ENCODE peak calls at places on chromosomes 11 and 22, in four cellular contexts. One of them, this sample, is unnamed.

GRCh38 chr11:67452141-67452952 is at the start of gene GPR152:
- DNase-seq in MCF 10A: no peak
- DNase-seq in activated T-cell treated with anti-CD3 and anti-CD28 coated beads for 1 hour: no peak
- DNase-seq in EL: no peak
- DNase-seq in this sample: no peak

GRCh38 chr11:16382638-16383380 is 26.5 kb upstream of the SOX6 start:
- DNase-seq in activated T-cell treated with anti-CD3 and anti-CD28 coated beads for 1 hour: no peak
- DNase-seq in MCF 10A: no peak
- DNase-seq in EL: peak; percentile 76
- DNase-seq in this sample: no peak

GRCh38 chr22:30945653-30946052 is 22.9 kb downstream of the MORC2 start:
- DNase-seq in activated T-cell treated with anti-CD3 and anti-CD28 coated beads for 1 hour: no peak
- DNase-seq in MCF 10A: no peak
- DNase-seq in EL: no peak
- DNase-seq in this sample: no peak

GRCh38 chr11:134441706-134442105 is 29.7 kb upstream of the B3GAT1 start:
- DNase-seq in activated T-cell treated with anti-CD3 and anti-CD28 coated beads for 1 hour: no peak
- DNase-seq in EL: no peak
- DNase-seq in MCF 10A: no peak
- DNase-seq in this sample: no peak

GRCh38 chr22:22031183-22031560 is 48.6 kb upstream of the TOP3B start:
- DNase-seq in MCF 10A: no peak
- DNase-seq in EL: no peak
- DNase-seq in activated T-cell treated with anti-CD3 and anti-CD28 coated beads for 1 hour: no peak
- DNase-seq in this sample: no peak

GRCh38 chr11:73188301-73188700 is 29.8 kb upstream of the P2RY2 start:
- DNase-seq in MCF 10A: no peak
- DNase-seq in activated T-cell treated with anti-CD3 and anti-CD28 coated beads for 1 hour: no peak
- DNase-seq in EL: no peak
- DNase-seq in this sample: no peak

GRCh38 chr11:120031612-120032600 is 106.0 kb downstream of the TRIM29 start:
- DNase-seq in EL: no peak
- DNase-seq in MCF 10A: no peak
- DNase-seq in activated T-cell treated with anti-CD3 and anti-CD28 coated beads for 1 hour: no peak
- DNase-seq in this sample: no peak

GRCh38 chr11:129249351-129249750 is 57.2 kb upstream of the ARHGAP32 start:
- DNase-seq in MCF 10A: peak; percentile 83
- DNase-seq in EL: peak; percentile 84
- DNase-seq in activated T-cell treated with anti-CD3 and anti-CD28 coated beads for 1 hour: no peak
- DNase-seq in this sample: no peak

GRCh38 chr22:49286236-49286760 is 541.4 kb downstream of the BRD1 start:
- DNase-seq in EL: no peak
- DNase-seq in MCF 10A: no peak
- DNase-seq in activated T-cell treated with anti-CD3 and anti-CD28 coated beads for 1 hour: no peak
- DNase-seq in this sample: no peak

GRCh38 chr11:119723243-119723951 is 5.6 kb downstream of the NECTIN1 start:
- DNase-seq in EL: no peak
- DNase-seq in MCF 10A: no peak
- DNase-seq in activated T-cell treated with anti-CD3 and anti-CD28 coated beads for 1 hour: no peak
- DNase-seq in this sample: no peak

GRCh38 chr11:94519478-94520084 is 7.3 kb downstream of the C11orf97 start:
- DNase-seq in EL: peak; percentile 31
- DNase-seq in activated T-cell treated with anti-CD3 and anti-CD28 coated beads for 1 hour: no peak
- DNase-seq in MCF 10A: peak; percentile 40
- DNase-seq in this sample: no peak

GRCh38 chr22:20552450-20552894 is 45.1 kb downstream of the MED15 start:
- DNase-seq in MCF 10A: no peak
- DNase-seq in activated T-cell treated with anti-CD3 and anti-CD28 coated beads for 1 hour: no peak
- DNase-seq in EL: no peak
- DNase-seq in this sample: no peak

GRCh38 chr11:45089845-45090499 is 56.5 kb upstream of the PRDM11 start:
- DNase-seq in MCF 10A: peak; percentile 46
- DNase-seq in EL: peak; percentile 52
- DNase-seq in activated T-cell treated with anti-CD3 and anti-CD28 coated beads for 1 hour: no peak
- DNase-seq in this sample: no peak

GRCh38 chr22:48695731-48696305 is 1131.9 kb downstream of the BRD1 start:
- DNase-seq in MCF 10A: no peak
- DNase-seq in activated T-cell treated with anti-CD3 and anti-CD28 coated beads for 1 hour: no peak
- DNase-seq in EL: no peak
- DNase-seq in this sample: no peak

GRCh38 chr11:24060125-24060524 is 436.7 kb upstream of the LUZP2 start:
- DNase-seq in EL: no peak
- DNase-seq in activated T-cell treated with anti-CD3 and anti-CD28 coated beads for 1 hour: no peak
- DNase-seq in MCF 10A: no peak
- DNase-seq in this sample: no peak

GRCh38 chr22:45503071-45503815 is 560 bp downstream of the FBLN1 start:
- DNase-seq in EL: peak; percentile 20
- DNase-seq in activated T-cell treated with anti-CD3 and anti-CD28 coated beads for 1 hour: no peak
- DNase-seq in MCF 10A: peak; percentile 50
- DNase-seq in this sample: no peak

GRCh38 chr22:45335021-45335818 is 25.5 kb downstream of the FAM118A start:
- DNase-seq in MCF 10A: no peak
- DNase-seq in EL: no peak
- DNase-seq in activated T-cell treated with anti-CD3 and anti-CD28 coated beads for 1 hour: no peak
- DNase-seq in this sample: peak; percentile 81

GRCh38 chr11:21988477-21988876 is 204.4 kb upstream of the ANO5 start:
- DNase-seq in activated T-cell treated with anti-CD3 and anti-CD28 coated beads for 1 hour: no peak
- DNase-seq in EL: no peak
- DNase-seq in MCF 10A: peak; percentile 8
- DNase-seq in this sample: no peak

GRCh38 chr11:11468919-11469318 is 115.9 kb upstream of the CSNK2A3 start:
- DNase-seq in MCF 10A: no peak
- DNase-seq in activated T-cell treated with anti-CD3 and anti-CD28 coated beads for 1 hour: no peak
- DNase-seq in EL: no peak
- DNase-seq in this sample: no peak

GRCh38 chr11:12092714-12093113 is 17.7 kb upstream of the MICAL2 start:
- DNase-seq in activated T-cell treated with anti-CD3 and anti-CD28 coated beads for 1 hour: no peak
- DNase-seq in MCF 10A: no peak
- DNase-seq in EL: no peak
- DNase-seq in this sample: no peak

GRCh38 chr11:2942872-2943710 is 13.9 kb upstream of the PHLDA2 start:
- DNase-seq in MCF 10A: no peak
- DNase-seq in activated T-cell treated with anti-CD3 and anti-CD28 coated beads for 1 hour: no peak
- DNase-seq in EL: no peak
- DNase-seq in this sample: no peak

GRCh38 chr11:102468636-102469195 is 16.2 kb upstream of the TMEM123 start:
- DNase-seq in MCF 10A: no peak
- DNase-seq in activated T-cell treated with anti-CD3 and anti-CD28 coated beads for 1 hour: no peak
- DNase-seq in EL: no peak
- DNase-seq in this sample: no peak

GRCh38 chr11:112277029-112277428 is 16.4 kb upstream of the PLET1 start:
- DNase-seq in activated T-cell treated with anti-CD3 and anti-CD28 coated beads for 1 hour: no peak
- DNase-seq in EL: no peak
- DNase-seq in MCF 10A: no peak
- DNase-seq in this sample: no peak

GRCh38 chr22:41914611-41915034 is 251 bp downstream of the SHISA8 start:
- DNase-seq in activated T-cell treated with anti-CD3 and anti-CD28 coated beads for 1 hour: no peak
- DNase-seq in EL: no peak
- DNase-seq in MCF 10A: no peak
- DNase-seq in this sample: no peak

GRCh38 chr11:131800452-131800851 is 430.0 kb downstream of the NTM start:
- DNase-seq in MCF 10A: no peak
- DNase-seq in activated T-cell treated with anti-CD3 and anti-CD28 coated beads for 1 hour: no peak
- DNase-seq in EL: no peak
- DNase-seq in this sample: no peak